ENCODE peak calls at places on chromosomes 1 and 21, in nine cellular contexts. P, H, Z, U, F, N, O, V and J are unnamed samples.

GRCh38 chr1:200226268-200226968 is 183.4 kb downstream of the ZNF281 start:
- DNase-seq in P (peak), H (no peak), Z (no peak), U (no peak), F (no peak), N (no peak), O (no peak), V (peak), J (no peak)

GRCh38 chr1:53460666-53461328 is 1.6 kb downstream of the DMRTB1 start:
- DNase-seq in P (no peak), H (no peak), Z (no peak), U (peak), F (no peak), N (no peak), O (no peak), V (no peak), J (no peak)

GRCh38 chr1:79614762-79615161 is 608.2 kb upstream of the ADGRL4 start:
- DNase-seq in P (peak), H (no peak), Z (no peak), U (no peak), F (no peak), N (peak), O (no peak), V (peak), J (no peak)

GRCh38 chr1:115133440-115133839 is 44.1 kb upstream of the TSPAN2 start:
- DNase-seq in P (peak), H (no peak), Z (no peak), U (no peak), F (no peak), N (peak), O (no peak), V (peak), J (peak)

GRCh38 chr1:196377811-196378210 is 230.4 kb downstream of the KCNT2 start:
- DNase-seq in P (no peak), H (no peak), Z (no peak), U (no peak), F (no peak), N (no peak), O (no peak), V (no peak), J (no peak)

GRCh38 chr1:31695327-31695726 is 8.5 kb downstream of the COL16A1 start:
- DNase-seq in P (no peak), H (no peak), Z (no peak), U (no peak), F (no peak), N (no peak), O (no peak), V (no peak), J (no peak)

GRCh38 chr1:233641029-233641428 is 27.1 kb downstream of the KCNK1 start:
- DNase-seq in P (no peak), H (no peak), Z (no peak), U (no peak), F (no peak), N (no peak), O (no peak), V (no peak), J (no peak)

GRCh38 chr1:230421485-230421884 is 4.6 kb downstream of the PGBD5 start:
- DNase-seq in P (no peak), H (no peak), Z (no peak), U (no peak), F (no peak), N (no peak), O (no peak), V (no peak), J (no peak)

GRCh38 chr1:184824716-184825323 is 70.2 kb upstream of the EDEM3 start:
- DNase-seq in P (no peak), H (no peak), Z (no peak), U (no peak), F (no peak), N (no peak), O (no peak), V (no peak), J (no peak)

GRCh38 chr21:39805983-39806382 is 61.0 kb downstream of the IGSF5 start:
- DNase-seq in P (no peak), H (no peak), Z (no peak), U (no peak), F (no peak), N (no peak), O (no peak), V (no peak), J (no peak)

GRCh38 chr1:175217674-175218073 is 25.1 kb upstream of the KIAA0040 start:
- DNase-seq in P (no peak), H (no peak), Z (no peak), U (no peak), F (no peak), N (no peak), O (no peak), V (no peak), J (no peak)

GRCh38 chr1:240528566-240528965 is 83.4 kb downstream of the GREM2 start:
- DNase-seq in P (no peak), H (no peak), Z (no peak), U (no peak), F (no peak), N (no peak), O (peak), V (no peak), J (no peak)

GRCh38 chr1:209395169-209395568 is 188.3 kb upstream of the CAMK1G start:
- DNase-seq in P (no peak), H (no peak), Z (no peak), U (no peak), F (no peak), N (no peak), O (no peak), V (no peak), J (peak)

GRCh38 chr1:206000641-206001339 is 2.4 kb downstream of the RAB7B start:
- DNase-seq in P (peak), H (no peak), Z (no peak), U (no peak), F (no peak), N (no peak), O (peak), V (no peak), J (peak)

GRCh38 chr1:30872948-30873263 is 35.7 kb downstream of the SDC3 start:
- DNase-seq in P (no peak), H (no peak), Z (no peak), U (no peak), F (no peak), N (no peak), O (no peak), V (no peak), J (no peak)

GRCh38 chr21:34009193-34009592 is 64.2 kb upstream of the MRPS6 start:
- DNase-seq in P (no peak), H (no peak), Z (no peak), U (no peak), F (no peak), N (no peak), O (no peak), V (no peak), J (no peak)

GRCh38 chr1:228140724-228141081 is 624 bp downstream of the GUK1 start:
- DNase-seq in P (no peak), H (no peak), Z (no peak), U (no peak), F (no peak), N (no peak), O (no peak), V (no peak), J (no peak)

GRCh38 chr1:203289281-203289981 is 15.9 kb upstream of the BTG2 start:
- DNase-seq in P (no peak), H (peak), Z (peak), U (no peak), F (peak), N (no peak), O (peak), V (no peak), J (no peak)

GRCh38 chr1:99705385-99705784 is 59.5 kb downstream of the PALMD start:
- DNase-seq in P (peak), H (no peak), Z (no peak), U (no peak), F (no peak), N (no peak), O (no peak), V (peak), J (no peak)

GRCh38 chr1:88943221-88943620 is 49.2 kb downstream of the KYAT3 start:
- DNase-seq in P (peak), H (no peak), Z (no peak), U (no peak), F (no peak), N (peak), O (no peak), V (peak), J (no peak)

GRCh38 chr1:9399510-9400424 is 107.1 kb downstream of the SPSB1 start:
- DNase-seq in P (no peak), H (no peak), Z (no peak), U (no peak), F (no peak), N (no peak), O (no peak), V (peak), J (peak)

GRCh38 chr1:180157576-180158057 is 2.9 kb downstream of the QSOX1 start:
- DNase-seq in P (peak), H (no peak), Z (no peak), U (peak), F (no peak), N (no peak), O (no peak), V (no peak), J (peak)

GRCh38 chr1:101162736-101163405 is 73.9 kb upstream of the S1PR1 start:
- DNase-seq in P (no peak), H (no peak), Z (no peak), U (no peak), F (no peak), N (no peak), O (no peak), V (no peak), J (no peak)